ENCODE peak calls at places on chromosome 18, in nine cellular contexts. One of them, this sample, is unnamed.

GRCh38 chr18:6509417-6510198 is 94.9 kb upstream of the L3MBTL4 start:
- DNase-seq in GM12892: no peak
- DNase-seq in H54: no peak
- DNase-seq in spleen: no peak
- DNase-seq in breast epithelium: no peak
- DNase-seq in transverse colon: no peak
- DNase-seq in tibial nerve: no peak
- DNase-seq in HCT116: no peak
- DNase-seq in A549: no peak
- DNase-seq in this sample: no peak

GRCh38 chr18:32255570-32255969 is 65.7 kb downstream of the MEP1B start:
- DNase-seq in tibial nerve: no peak
- DNase-seq in HCT116: no peak
- DNase-seq in breast epithelium: no peak
- DNase-seq in A549: no peak
- DNase-seq in H54: no peak
- DNase-seq in transverse colon: no peak
- DNase-seq in GM12892: no peak
- DNase-seq in spleen: no peak
- DNase-seq in this sample: no peak

GRCh38 chr18:70289351-70290330 is 796 bp downstream of the SOCS6 start:
- DNase-seq in transverse colon: peak
- DNase-seq in HCT116: no peak
- DNase-seq in H54: no peak
- DNase-seq in tibial nerve: no peak
- DNase-seq in A549: no peak
- DNase-seq in spleen: no peak
- DNase-seq in GM12892: peak
- DNase-seq in breast epithelium: no peak
- DNase-seq in this sample: peak

GRCh38 chr18:54684786-54685185 is 93.7 kb downstream of the DYNAP start:
- DNase-seq in HCT116: no peak
- DNase-seq in GM12892: no peak
- DNase-seq in breast epithelium: no peak
- DNase-seq in transverse colon: no peak
- DNase-seq in spleen: no peak
- DNase-seq in H54: peak
- DNase-seq in A549: no peak
- DNase-seq in tibial nerve: no peak
- DNase-seq in this sample: no peak

GRCh38 chr18:63834471-63835113 is 52.9 kb upstream of the SERPINB2 start:
- DNase-seq in HCT116: no peak
- DNase-seq in spleen: no peak
- DNase-seq in GM12892: no peak
- DNase-seq in transverse colon: no peak
- DNase-seq in breast epithelium: no peak
- DNase-seq in A549: no peak
- DNase-seq in H54: no peak
- DNase-seq in tibial nerve: no peak
- DNase-seq in this sample: no peak

GRCh38 chr18:71327443-71328120 is 1038.7 kb downstream of the SOCS6 start:
- DNase-seq in tibial nerve: no peak
- DNase-seq in HCT116: no peak
- DNase-seq in A549: no peak
- DNase-seq in breast epithelium: no peak
- DNase-seq in GM12892: no peak
- DNase-seq in H54: no peak
- DNase-seq in spleen: no peak
- DNase-seq in transverse colon: no peak
- DNase-seq in this sample: no peak

GRCh38 chr18:57846258-57846657 is 43.1 kb upstream of the ATP8B1 start:
- DNase-seq in HCT116: peak
- DNase-seq in transverse colon: no peak
- DNase-seq in A549: peak
- DNase-seq in breast epithelium: no peak
- DNase-seq in GM12892: no peak
- DNase-seq in H54: peak
- DNase-seq in tibial nerve: no peak
- DNase-seq in spleen: no peak
- DNase-seq in this sample: peak

GRCh38 chr18:8959551-8960135 is 142.9 kb upstream of the NDUFV2 start:
- DNase-seq in tibial nerve: no peak
- DNase-seq in GM12892: no peak
- DNase-seq in transverse colon: no peak
- DNase-seq in breast epithelium: no peak
- DNase-seq in spleen: no peak
- DNase-seq in A549: no peak
- DNase-seq in HCT116: no peak
- DNase-seq in H54: no peak
- DNase-seq in this sample: no peak

GRCh38 chr18:79404567-79404910 is 8.8 kb downstream of the NFATC1 start:
- DNase-seq in tibial nerve: no peak
- DNase-seq in A549: no peak
- DNase-seq in spleen: peak
- DNase-seq in GM12892: no peak
- DNase-seq in breast epithelium: no peak
- DNase-seq in H54: no peak
- DNase-seq in HCT116: no peak
- DNase-seq in transverse colon: no peak
- DNase-seq in this sample: peak

GRCh38 chr18:79405019-79405780 is 9.5 kb downstream of the NFATC1 start:
- DNase-seq in spleen: peak
- DNase-seq in tibial nerve: no peak
- DNase-seq in transverse colon: no peak
- DNase-seq in A549: no peak
- DNase-seq in H54: no peak
- DNase-seq in GM12892: no peak
- DNase-seq in breast epithelium: no peak
- DNase-seq in HCT116: no peak
- DNase-seq in this sample: peak

GRCh38 chr18:79406708-79407107 is 11.0 kb downstream of the NFATC1 start:
- DNase-seq in GM12892: no peak
- DNase-seq in tibial nerve: no peak
- DNase-seq in breast epithelium: no peak
- DNase-seq in A549: no peak
- DNase-seq in transverse colon: no peak
- DNase-seq in HCT116: no peak
- DNase-seq in H54: no peak
- DNase-seq in spleen: peak
- DNase-seq in this sample: no peak

GRCh38 chr18:79403723-79404566 is 8.2 kb downstream of the NFATC1 start:
- DNase-seq in H54: no peak
- DNase-seq in spleen: peak
- DNase-seq in tibial nerve: no peak
- DNase-seq in GM12892: no peak
- DNase-seq in breast epithelium: no peak
- DNase-seq in A549: no peak
- DNase-seq in transverse colon: no peak
- DNase-seq in HCT116: no peak
- DNase-seq in this sample: peak

GRCh38 chr18:79405781-79406575 is 10.2 kb downstream of the NFATC1 start:
- DNase-seq in tibial nerve: peak
- DNase-seq in transverse colon: peak
- DNase-seq in breast epithelium: no peak
- DNase-seq in A549: no peak
- DNase-seq in HCT116: no peak
- DNase-seq in spleen: peak
- DNase-seq in GM12892: peak
- DNase-seq in H54: no peak
- DNase-seq in this sample: peak
- TF ChIP-seq POLR2A in tibial nerve: peak
- TF ChIP-seq POLR2A in transverse colon: peak
- TF ChIP-seq POLR2A in breast epithelium: no peak
- TF ChIP-seq POLR2A in A549: no peak
- TF ChIP-seq POLR2A in HCT116: no peak
- TF ChIP-seq POLR2A in spleen: no peak
- TF ChIP-seq POLR2A in GM12892: peak
- TF ChIP-seq POLR2A in H54: no peak
- TF ChIP-seq POLR2A in this sample: no peak

GRCh38 chr18:12306752-12307151 is 1.3 kb upstream of the TUBB6 start:
- DNase-seq in HCT116: no peak
- DNase-seq in tibial nerve: no peak
- DNase-seq in H54: no peak
- DNase-seq in A549: no peak
- DNase-seq in GM12892: no peak
- DNase-seq in spleen: no peak
- DNase-seq in breast epithelium: no peak
- DNase-seq in transverse colon: no peak
- DNase-seq in this sample: peak

GRCh38 chr18:12309683-12310198 is 1.7 kb downstream of the TUBB6 start:
- DNase-seq in breast epithelium: no peak
- DNase-seq in HCT116: no peak
- DNase-seq in transverse colon: no peak
- DNase-seq in spleen: no peak
- DNase-seq in H54: no peak
- DNase-seq in GM12892: no peak
- DNase-seq in tibial nerve: no peak
- DNase-seq in A549: no peak
- DNase-seq in this sample: no peak

GRCh38 chr18:12307251-12307736 is 747 bp upstream of the TUBB6 start:
- DNase-seq in breast epithelium: peak
- DNase-seq in HCT116: no peak
- DNase-seq in spleen: peak
- DNase-seq in transverse colon: peak
- DNase-seq in GM12892: no peak
- DNase-seq in A549: no peak
- DNase-seq in H54: no peak
- DNase-seq in tibial nerve: peak
- DNase-seq in this sample: peak

GRCh38 chr18:12307871-12308385 is at the start of gene TUBB6:
- DNase-seq in spleen: peak
- DNase-seq in tibial nerve: peak
- DNase-seq in GM12892: peak
- DNase-seq in A549: peak
- DNase-seq in breast epithelium: peak
- DNase-seq in transverse colon: peak
- DNase-seq in H54: peak
- DNase-seq in HCT116: no peak
- DNase-seq in this sample: peak

DNA sequence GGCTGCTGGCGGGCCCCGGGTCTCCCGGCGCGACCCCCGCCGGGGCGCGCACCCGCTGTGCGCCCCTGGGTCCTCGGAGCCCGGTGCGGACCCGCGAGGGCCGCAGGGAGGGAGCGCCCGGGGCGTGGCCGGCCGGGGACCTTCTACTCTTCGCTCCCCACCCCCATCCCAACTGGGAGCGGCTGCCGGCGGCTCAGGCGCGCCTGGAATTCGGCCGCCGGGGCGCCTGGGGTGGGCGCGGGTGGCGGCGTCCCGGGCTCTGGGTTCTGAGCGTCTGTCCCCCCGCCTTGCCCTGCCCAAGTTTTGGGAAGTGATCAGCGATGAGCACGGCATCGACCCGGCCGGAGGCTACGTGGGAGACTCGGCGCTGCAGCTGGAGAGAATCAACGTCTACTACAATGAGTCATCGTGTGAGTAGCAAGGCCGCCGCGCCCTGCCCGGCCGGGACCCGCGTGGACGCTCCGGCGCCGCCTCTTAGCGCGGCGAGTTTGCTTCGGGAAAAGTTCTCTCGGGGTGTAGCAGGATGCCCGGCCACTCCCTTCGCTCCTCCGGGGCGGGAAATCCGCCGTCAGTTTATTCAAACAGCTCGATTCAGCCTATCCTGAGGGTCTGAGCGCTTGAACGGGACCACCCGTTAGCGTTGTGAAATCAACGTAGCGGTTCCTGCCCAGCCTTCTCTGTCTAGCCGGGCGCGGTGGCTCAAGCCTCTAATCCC is 502 bp downstream of the TUBB6 start:
- DNase-seq in HCT116: no peak
- DNase-seq in GM12892: peak
- DNase-seq in transverse colon: peak
- DNase-seq in spleen: peak
- DNase-seq in tibial nerve: peak
- DNase-seq in breast epithelium: peak
- DNase-seq in H54: peak
- DNase-seq in A549: peak
- DNase-seq in this sample: peak
- TF ChIP-seq POLR2A in HCT116: no peak
- TF ChIP-seq POLR2A in GM12892: no peak
- TF ChIP-seq POLR2A in transverse colon: peak
- TF ChIP-seq POLR2A in spleen: no peak
- TF ChIP-seq POLR2A in tibial nerve: peak
- TF ChIP-seq POLR2A in breast epithelium: peak
- TF ChIP-seq POLR2A in H54: peak
- TF ChIP-seq POLR2A in A549: no peak
- TF ChIP-seq POLR2A in this sample: peak

GRCh38 chr18:13290856-13291271 is 72.3 kb downstream of the LDLRAD4 start:
- DNase-seq in GM12892: no peak
- DNase-seq in transverse colon: no peak
- DNase-seq in breast epithelium: no peak
- DNase-seq in H54: no peak
- DNase-seq in HCT116: no peak
- DNase-seq in tibial nerve: no peak
- DNase-seq in spleen: no peak
- DNase-seq in A549: no peak
- DNase-seq in this sample: no peak
- TF ChIP-seq POLR2A in GM12892: no peak
- TF ChIP-seq POLR2A in transverse colon: no peak
- TF ChIP-seq POLR2A in breast epithelium: no peak
- TF ChIP-seq POLR2A in H54: no peak
- TF ChIP-seq POLR2A in HCT116: no peak
- TF ChIP-seq POLR2A in tibial nerve: no peak
- TF ChIP-seq POLR2A in spleen: no peak
- TF ChIP-seq POLR2A in A549: no peak
- TF ChIP-seq POLR2A in this sample: no peak

GRCh38 chr18:711330-711692 is 1.1 kb downstream of the ENOSF1 start:
- DNase-seq in spleen: no peak
- DNase-seq in H54: no peak
- DNase-seq in A549: peak
- DNase-seq in breast epithelium: no peak
- DNase-seq in tibial nerve: no peak
- DNase-seq in HCT116: no peak
- DNase-seq in transverse colon: peak
- DNase-seq in GM12892: no peak
- DNase-seq in this sample: no peak

GRCh38 chr18:713135-713490 is 683 bp upstream of the ENOSF1 start:
- DNase-seq in tibial nerve: no peak
- DNase-seq in HCT116: no peak
- DNase-seq in breast epithelium: no peak
- DNase-seq in H54: no peak
- DNase-seq in transverse colon: peak
- DNase-seq in spleen: peak
- DNase-seq in GM12892: no peak
- DNase-seq in A549: no peak
- DNase-seq in this sample: no peak

GRCh38 chr18:710418-711300 is 1.8 kb downstream of the ENOSF1 start:
- DNase-seq in spleen: no peak
- DNase-seq in A549: no peak
- DNase-seq in tibial nerve: no peak
- DNase-seq in HCT116: no peak
- DNase-seq in transverse colon: no peak
- DNase-seq in GM12892: no peak
- DNase-seq in H54: no peak
- DNase-seq in breast epithelium: no peak
- DNase-seq in this sample: peak

GRCh38 chr18:712401-713134 is at the start of gene ENOSF1:
- DNase-seq in transverse colon: peak
- DNase-seq in H54: peak
- DNase-seq in A549: peak
- DNase-seq in GM12892: peak
- DNase-seq in tibial nerve: peak
- DNase-seq in HCT116: peak
- DNase-seq in spleen: peak
- DNase-seq in breast epithelium: peak
- DNase-seq in this sample: peak

GRCh38 chr18:711693-712400 is 583 bp downstream of the ENOSF1 start:
- DNase-seq in breast epithelium: peak
- DNase-seq in transverse colon: peak
- DNase-seq in HCT116: peak
- DNase-seq in H54: peak
- DNase-seq in tibial nerve: peak
- DNase-seq in A549: peak
- DNase-seq in GM12892: peak
- DNase-seq in spleen: peak
- DNase-seq in this sample: peak
- TF ChIP-seq POLR2A in breast epithelium: no peak
- TF ChIP-seq POLR2A in transverse colon: no peak
- TF ChIP-seq POLR2A in HCT116: peak
- TF ChIP-seq POLR2A in H54: no peak
- TF ChIP-seq POLR2A in tibial nerve: peak
- TF ChIP-seq POLR2A in A549: no peak
- TF ChIP-seq POLR2A in GM12892: peak
- TF ChIP-seq POLR2A in spleen: no peak
- TF ChIP-seq POLR2A in this sample: peak